ENCODE peak calls at places on chromosomes 6 and 20, in ten cellular contexts. S is activated CD4-positive, alpha-beta T cell treated with anti-CD3 and anti-CD28 coated beads for 24 hours; H is fibroblast of gingiva; A is fibroblast of the conjunctiva; T is NCI-H748 treated with DMSO at 0.1 percent for 48 hours; I is mesothelial cell of epicardium; C is activated naive CD4-positive, alpha-beta T cell; G is mesenteric fat pad; X is HepG2; L is astrocyte of the spinal cord. F is an unnamed sample.

GRCh38 chr6:97361286-97361685 is 78.3 kb upstream of the MMS22L start:
- DNase-seq in I (peak), S (no peak), L (no peak), G (no peak), X (peak), H (no peak), T (peak), C (no peak), A (no peak), F (no peak)

GRCh38 chr6:166942393-166943168 is 13.8 kb downstream of the RNASET2 start:
- DNase-seq in S (no peak), T (no peak), H (peak), A (no peak), G (peak), I (no peak), L (no peak), C (peak), X (no peak), F (no peak)

GRCh38 chr6:141208101-141208500 is 924.6 kb upstream of the GJE1 start:
- DNase-seq in X (no peak), L (no peak), A (no peak), C (no peak), I (no peak), H (no peak), T (no peak), S (no peak), G (no peak), F (no peak)

GRCh38 chr6:57021086-57021720 is 25.3 kb upstream of the KIAA1586 start:
- DNase-seq in C (no peak), T (peak), X (peak), G (no peak), H (peak), S (no peak), I (no peak), A (peak), L (peak), F (no peak)

GRCh38 chr6:30612213-30612612 is 4.8 kb downstream of the PPP1R10 start:
- DNase-seq in X (no peak), H (peak), C (no peak), T (no peak), L (no peak), G (no peak), S (no peak), A (no peak), I (no peak), F (no peak)

GRCh38 chr6:78611886-78612480 is 255.4 kb upstream of the IRAK1BP1 start:
- DNase-seq in A (no peak), I (no peak), S (no peak), H (no peak), T (no peak), X (peak), G (no peak), C (no peak), L (peak), F (no peak)

GRCh38 chr6:123668965-123669591 is 32.3 kb upstream of the TRDN start:
- DNase-seq in G (no peak), X (no peak), A (no peak), H (no peak), L (no peak), S (no peak), T (no peak), C (no peak), I (no peak), F (no peak)

GRCh38 chr6:148548065-148548748 is 198.6 kb upstream of the UST start:
- DNase-seq in T (no peak), S (no peak), A (peak), H (peak), G (no peak), I (no peak), C (no peak), X (no peak), L (peak), F (no peak)

GRCh38 chr6:161449521-161449920 is 175.7 kb upstream of the AGPAT4 start:
- DNase-seq in T (no peak), H (no peak), S (no peak), X (no peak), C (no peak), I (no peak), A (no peak), G (no peak), L (no peak), F (no peak)

GRCh38 chr20:38043512-38044300 is 10.2 kb downstream of the RPRD1B start:
- DNase-seq in L (peak), S (no peak), I (no peak), X (no peak), G (no peak), T (no peak), A (peak), H (peak), C (no peak), F (no peak)

GRCh38 chr6:139240161-139241010 is 51.4 kb downstream of the TXLNB start:
- DNase-seq in T (peak), G (no peak), C (no peak), I (peak), X (no peak), H (peak), L (peak), A (peak), S (no peak), F (no peak)

GRCh38 chr6:125001684-125002083 is 39.4 kb downstream of the RNF217 start:
- DNase-seq in A (no peak), L (no peak), S (no peak), T (no peak), X (no peak), I (no peak), H (no peak), C (no peak), G (no peak), F (no peak)

GRCh38 chr6:161057103-161058091 is 65.8 kb downstream of the MAP3K4 start:
- DNase-seq in C (no peak), A (no peak), I (no peak), S (no peak), X (no peak), T (peak), L (no peak), H (no peak), G (no peak), F (no peak)

GRCh38 chr20:59643616-59644061 is 39.3 kb downstream of the PHACTR3 start:
- DNase-seq in C (no peak), L (no peak), S (no peak), I (no peak), T (no peak), H (no peak), G (peak), A (no peak), X (no peak), F (no peak)

GRCh38 chr20:45898285-45898684 is 7.2 kb downstream of the CTSA start:
- DNase-seq in I (no peak), X (no peak), L (no peak), G (no peak), C (no peak), H (no peak), T (no peak), S (no peak), A (no peak), F (no peak)